ENCODE peak calls at places on chromosome 20, in eight cellular contexts. W is mesothelial cell of epicardium, D is kidney epithelial cell, O is bronchial epithelial cell, X is lower lobe of right lung, F is IMR-90, P is upper lobe of right lung, U is colonic mucosa. H is an unnamed sample.

GRCh38 chr20:43938932-43939761 is 24.5 kb downstream of the TOX2 start:
- DNase-seq in W (no peak), D (peak), O (peak), X (peak), F (peak), P (peak), U (peak), H (peak)

GRCh38 chr20:32512047-32512385 is 73.1 kb downstream of the NOL4L start:
- DNase-seq in W (no peak), D (no peak), O (no peak), X (no peak), F (no peak), P (no peak), U (no peak), H (no peak)

GRCh38 chr20:63161176-63161651 is 54.7 kb downstream of the YTHDF1 start:
- DNase-seq in W (no peak), D (no peak), O (no peak), X (no peak), F (no peak), P (no peak), U (no peak), H (no peak)

GRCh38 chr20:330233-331149 is 5.1 kb downstream of the SOX12 start:
- DNase-seq in W (no peak), D (no peak), O (peak), X (no peak), F (peak), P (no peak), U (no peak), H (no peak)

GRCh38 chr20:32538526-32538918 is 46.6 kb downstream of the NOL4L start:
- DNase-seq in W (no peak), D (no peak), O (no peak), X (no peak), F (no peak), P (no peak), U (no peak), H (no peak)

GRCh38 chr20:57735831-57736737 is 26.3 kb upstream of the PMEPA1 start:
- DNase-seq in W (no peak), D (no peak), O (no peak), X (peak), F (no peak), P (no peak), U (no peak), H (no peak)

GRCh38 chr20:10090588-10091166 is 55.9 kb downstream of the ANKEF1 start:
- DNase-seq in W (no peak), D (no peak), O (peak), X (peak), F (peak), P (peak), U (peak), H (no peak)

GRCh38 chr20:7650481-7650880 is 289.8 kb downstream of the HAO1 start:
- DNase-seq in W (no peak), D (no peak), O (no peak), X (no peak), F (no peak), P (no peak), U (no peak), H (no peak)

GRCh38 chr20:62306440-62307187 is 3.8 kb downstream of the ADRM1 start:
- DNase-seq in W (no peak), D (no peak), O (peak), X (no peak), F (no peak), P (no peak), U (no peak), H (no peak)

GRCh38 chr20:46182801-46183200 is 64.7 kb downstream of the CD40 start:
- DNase-seq in W (no peak), D (no peak), O (no peak), X (no peak), F (no peak), P (no peak), U (no peak), H (no peak)

GRCh38 chr20:31593221-31594001 is 11.7 kb upstream of the ID1 start:
- DNase-seq in W (no peak), D (peak), O (peak), X (peak), F (peak), P (peak), U (peak), H (no peak)

GRCh38 chr20:46580613-46581012 is 30.2 kb upstream of the OCSTAMP start:
- DNase-seq in W (no peak), D (no peak), O (peak), X (no peak), F (no peak), P (no peak), U (no peak), H (no peak)

GRCh38 chr20:63223121-63223825 is 7.3 kb upstream of the YTHDF1 start:
- DNase-seq in W (no peak), D (no peak), O (peak), X (peak), F (peak), P (no peak), U (peak), H (no peak)

GRCh38 chr20:63351380-63351700 is 9.8 kb downstream of the CHRNA4 start:
- DNase-seq in W (no peak), D (no peak), O (no peak), X (no peak), F (no peak), P (no peak), U (no peak), H (no peak)

GRCh38 chr20:38658879-38659612 is 57.4 kb downstream of the ARHGAP40 start:
- DNase-seq in W (no peak), D (no peak), O (peak), X (no peak), F (no peak), P (no peak), U (no peak), H (no peak)

GRCh38 chr20:53918949-53919361 is 151.4 kb downstream of the BCAS1 start:
- DNase-seq in W (no peak), D (no peak), O (no peak), X (no peak), F (no peak), P (no peak), U (no peak), H (no peak)

GRCh38 chr20:63430891-63431290 is 41.6 kb downstream of the KCNQ2 start:
- DNase-seq in W (no peak), D (no peak), O (no peak), X (no peak), F (no peak), P (no peak), U (no peak), H (no peak)

GRCh38 chr20:14790771-14791517 is 453.5 kb upstream of the FLRT3 start:
- DNase-seq in W (no peak), D (no peak), O (no peak), X (no peak), F (no peak), P (no peak), U (no peak), H (no peak)

GRCh38 chr20:31607640-31608255 is 2.7 kb downstream of the ID1 start:
- DNase-seq in W (no peak), D (no peak), O (no peak), X (no peak), F (no peak), P (no peak), U (no peak), H (no peak)

GRCh38 chr20:53322651-53323050 is 271.0 kb downstream of the ZNF217 start:
- DNase-seq in W (no peak), D (no peak), O (no peak), X (no peak), F (no peak), P (no peak), U (no peak), H (no peak)

GRCh38 chr20:19944772-19945459 is 72.2 kb upstream of the NAA20 start:
- DNase-seq in W (no peak), D (peak), O (no peak), X (no peak), F (peak), P (no peak), U (no peak), H (peak)

GRCh38 chr20:48126227-48126740 is 341.0 kb upstream of the SULF2 start:
- DNase-seq in W (no peak), D (no peak), O (no peak), X (no peak), F (no peak), P (no peak), U (no peak), H (no peak)

GRCh38 chr20:51678041-51678697 is 90.0 kb downstream of the ATP9A start:
- DNase-seq in W (no peak), D (no peak), O (no peak), X (no peak), F (no peak), P (no peak), U (no peak), H (no peak)

GRCh38 chr20:41862476-41862875 is 244.3 kb upstream of the CHD6 start:
- DNase-seq in W (no peak), D (no peak), O (peak), X (no peak), F (no peak), P (no peak), U (no peak), H (no peak)

GRCh38 chr20:719816-720215 is 44.2 kb upstream of the SCRT2 start:
- DNase-seq in W (no peak), D (no peak), O (no peak), X (no peak), F (no peak), P (no peak), U (no peak), H (no peak)

GRCh38 chr20:46253391-46253790 is 54.9 kb downstream of the CDH22 start:
- DNase-seq in W (no peak), D (no peak), O (peak), X (no peak), F (no peak), P (no peak), U (peak), H (no peak)

GRCh38 chr20:8094845-8095244 is 37.2 kb upstream of the PLCB1 start:
- DNase-seq in W (no peak), D (no peak), O (peak), X (no peak), F (peak), P (no peak), U (no peak), H (no peak)

GRCh38 chr20:53786071-53786444 is 192.4 kb upstream of the ZNF217 start:
- DNase-seq in W (no peak), D (no peak), O (peak), X (no peak), F (no peak), P (no peak), U (no peak), H (no peak)

GRCh38 chr20:33584976-33585375 is 77.2 kb upstream of the C20orf144 start:
- DNase-seq in W (no peak), D (no peak), O (no peak), X (no peak), F (no peak), P (no peak), U (no peak), H (no peak)

GRCh38 chr20:62860924-62861691 is 514 bp downstream of the TCFL5 start:
- DNase-seq in W (no peak), D (no peak), O (no peak), X (no peak), F (no peak), P (peak), U (no peak), H (no peak)

GRCh38 chr20:45406260-45407066 is 1.6 kb upstream of the DBNDD2 start:
- DNase-seq in W (no peak), D (no peak), O (peak), X (peak), F (no peak), P (peak), U (peak), H (no peak)

GRCh38 chr20:5668529-5668868 is 81.7 kb upstream of the SHLD1 start:
- DNase-seq in W (no peak), D (no peak), O (peak), X (peak), F (no peak), P (peak), U (no peak), H (no peak)

GRCh38 chr20:36145877-36146707 is 8.4 kb upstream of the EPB41L1 start:
- DNase-seq in W (no peak), D (no peak), O (no peak), X (no peak), F (peak), P (no peak), U (no peak), H (peak)

GRCh38 chr20:62728028-62728780 is 19.6 kb downstream of the NTSR1 start:
- DNase-seq in W (peak), D (no peak), O (no peak), X (peak), F (no peak), P (no peak), U (no peak), H (no peak)

GRCh38 chr20:7601431-7601830 is 338.8 kb downstream of the HAO1 start:
- DNase-seq in W (no peak), D (no peak), O (peak), X (no peak), F (no peak), P (no peak), U (no peak), H (no peak)

DNA sequence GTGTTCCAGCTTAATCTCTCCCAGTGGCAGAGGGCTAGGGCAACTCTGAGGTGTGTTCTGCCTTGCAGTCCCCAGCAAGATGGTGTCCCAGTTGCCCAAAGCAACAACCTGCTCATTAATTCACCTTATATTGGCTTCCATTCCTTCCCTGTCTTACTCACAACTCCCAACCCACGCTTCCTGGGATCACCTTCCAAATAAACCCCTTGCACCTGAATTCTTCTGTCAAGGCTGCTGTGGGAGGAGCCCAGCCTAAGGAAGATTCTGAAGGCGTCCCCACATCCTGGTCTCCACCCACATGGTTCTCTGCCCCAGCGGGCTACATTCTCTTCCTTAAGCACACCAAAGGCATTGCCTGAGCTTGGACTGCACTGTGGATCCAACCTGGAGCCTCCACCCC is 116.6 kb upstream of the MAFB start:
- DNase-seq in W (no peak), D (no peak), O (no peak), X (no peak), F (no peak), P (no peak), U (no peak), H (no peak)
- TF ChIP-seq CTCF in W (no peak), D (no peak), O (no peak), X (no peak), F (no peak), P (no peak), U (no peak), H (no peak)

GRCh38 chr20:12660918-12661317 is 347.9 kb upstream of the SPTLC3 start:
- DNase-seq in W (no peak), D (no peak), O (no peak), X (no peak), F (no peak), P (no peak), U (no peak), H (no peak)
- TF ChIP-seq CTCF in W (no peak), D (peak), O (no peak), X (no peak), F (no peak), P (no peak), U (no peak), H (no peak)

GRCh38 chr20:21704408-21705385 is 767 bp upstream of the PAX1 start:
- DNase-seq in W (no peak), D (no peak), O (no peak), X (no peak), F (no peak), P (no peak), U (no peak), H (no peak)

GRCh38 chr20:21702001-21702400 is 3.5 kb upstream of the PAX1 start:
- DNase-seq in W (no peak), D (no peak), O (no peak), X (no peak), F (no peak), P (no peak), U (no peak), H (no peak)

GRCh38 chr20:21701171-21701876 is 4.1 kb upstream of the PAX1 start:
- DNase-seq in W (no peak), D (no peak), O (no peak), X (no peak), F (no peak), P (no peak), U (no peak), H (no peak)

GRCh38 chr20:21703740-21704407 is 1.6 kb upstream of the PAX1 start:
- DNase-seq in W (no peak), D (no peak), O (no peak), X (no peak), F (no peak), P (no peak), U (no peak), H (no peak)

GRCh38 chr20:21702553-21703467 is 2.7 kb upstream of the PAX1 start:
- DNase-seq in W (peak), D (no peak), O (no peak), X (no peak), F (peak), P (peak), U (peak), H (no peak)
- TF ChIP-seq CTCF in W (peak), D (peak), O (peak), X (peak), F (peak), P (peak), U (peak), H (peak)

GRCh38 chr20:49888341-49889244 is 26.7 kb downstream of the SPATA2 start:
- DNase-seq in W (no peak), D (peak), O (peak), X (no peak), F (peak), P (no peak), U (peak), H (no peak)
- TF ChIP-seq CTCF in W (peak), D (peak), O (peak), X (peak), F (peak), P (peak), U (peak), H (peak)

GRCh38 chr20:17441745-17442144 is 89.4 kb downstream of the BFSP1 start:
- DNase-seq in W (no peak), D (no peak), O (no peak), X (no peak), F (no peak), P (no peak), U (no peak), H (no peak)

GRCh38 chr20:17443326-17443858 is 87.8 kb downstream of the BFSP1 start:
- DNase-seq in W (no peak), D (no peak), O (no peak), X (no peak), F (no peak), P (no peak), U (no peak), H (no peak)

GRCh38 chr20:17444091-17444490 is 87.1 kb downstream of the BFSP1 start:
- DNase-seq in W (no peak), D (no peak), O (no peak), X (no peak), F (no peak), P (no peak), U (no peak), H (no peak)

GRCh38 chr20:17439897-17440296 is 91.3 kb downstream of the BFSP1 start:
- DNase-seq in W (no peak), D (no peak), O (no peak), X (no peak), F (no peak), P (no peak), U (no peak), H (no peak)

GRCh38 chr20:17442588-17442987 is 88.6 kb downstream of the BFSP1 start:
- DNase-seq in W (no peak), D (no peak), O (no peak), X (no peak), F (no peak), P (no peak), U (no peak), H (no peak)
- TF ChIP-seq CTCF in W (no peak), D (peak), O (no peak), X (no peak), F (no peak), P (no peak), U (no peak), H (peak)

GRCh38 chr20:2093883-2094282 is 7.7 kb upstream of the STK35 start:
- DNase-seq in W (no peak), D (no peak), O (no peak), X (no peak), F (no peak), P (no peak), U (no peak), H (no peak)
- TF ChIP-seq CTCF in W (no peak), D (no peak), O (no peak), X (no peak), F (no peak), P (no peak), U (no peak), H (no peak)

GRCh38 chr20:18585134-18585533 is 2.7 kb upstream of the DTD1 start:
- DNase-seq in W (no peak), D (peak), O (peak), X (no peak), F (peak), P (no peak), U (no peak), H (no peak)
- TF ChIP-seq CTCF in W (no peak), D (no peak), O (no peak), X (no peak), F (no peak), P (no peak), U (no peak), H (no peak)

DNA sequence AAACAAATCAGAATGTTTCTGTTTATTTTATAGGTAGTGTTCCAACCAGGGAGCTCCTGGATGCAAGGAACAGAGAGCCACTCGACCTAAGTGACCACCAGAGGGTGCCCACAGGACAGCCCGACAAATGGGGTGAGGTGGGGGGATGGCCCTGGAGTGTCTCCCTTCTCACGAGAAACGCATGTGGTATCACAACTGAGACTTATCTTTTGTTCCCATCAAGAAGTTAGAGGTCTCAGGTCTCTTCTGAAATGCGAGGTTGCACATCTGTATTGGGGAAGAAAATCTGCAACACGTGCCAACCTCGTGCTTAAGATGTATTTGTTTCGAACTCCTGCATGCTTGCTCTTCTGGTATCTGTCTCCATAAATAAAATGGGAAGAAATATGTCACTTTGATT is 104.0 kb downstream of the ISM1 start:
- DNase-seq in W (no peak), D (no peak), O (peak), X (no peak), F (peak), P (no peak), U (no peak), H (peak)
- TF ChIP-seq CTCF in W (no peak), D (peak), O (peak), X (peak), F (peak), P (peak), U (no peak), H (peak)

DNA sequence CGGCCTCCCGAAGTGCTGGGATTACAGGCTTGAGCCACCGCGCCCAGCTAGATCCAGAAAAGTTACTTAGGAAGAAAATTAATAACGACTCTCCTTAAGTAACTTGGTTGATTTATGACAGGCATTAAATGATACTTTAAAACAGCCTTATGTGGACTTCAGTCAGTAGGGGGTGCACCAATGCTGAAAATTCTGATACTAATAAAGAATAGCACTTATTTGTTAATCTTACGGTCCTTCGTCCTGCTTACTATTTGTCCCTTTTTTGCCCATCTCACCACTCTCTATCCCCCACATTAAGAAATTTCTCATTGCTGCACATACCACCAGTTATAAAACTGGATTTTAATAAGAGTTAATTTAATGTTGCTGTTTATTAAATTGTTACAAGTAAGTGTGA is 12.7 kb upstream of the PRELID3B start:
- DNase-seq in W (no peak), D (no peak), O (peak), X (no peak), F (peak), P (no peak), U (no peak), H (no peak)
- TF ChIP-seq CTCF in W (no peak), D (peak), O (peak), X (peak), F (peak), P (peak), U (no peak), H (peak)

GRCh38 chr20:23199356-23199755 is 113.2 kb upstream of the CD93 start:
- DNase-seq in W (no peak), D (no peak), O (no peak), X (no peak), F (no peak), P (no peak), U (no peak), H (no peak)
- TF ChIP-seq CTCF in W (no peak), D (no peak), O (no peak), X (no peak), F (no peak), P (no peak), U (no peak), H (no peak)